ENCODE peak calls at places on chromosomes 12 and 14, in four cellular contexts. J is Karpas-422, P is fibroblast of lung, C is cardiac muscle cell. M is an unnamed sample. For H3K4me1 and H3K36me3, the result is how much of the 10 kb centered on the place peaks cover.

GRCh38 chr14:32711103-32711680 is 227.5 kb upstream of the NPAS3 start:
- DNase-seq in J (peak), P (peak), C (peak), M (peak)

GRCh38 chr14:84029720-84030119 is 1500.2 kb upstream of the FLRT2 start:
- DNase-seq in J (no peak), P (no peak), C (no peak), M (no peak)

GRCh38 chr12:27751386-27752047 is 28.5 kb upstream of the KLHL42 start:
- DNase-seq in J (no peak), P (no peak), C (no peak), M (peak)

GRCh38 chr12:58067610-58068387 is 126.4 kb downstream of the ATP23 start:
- DNase-seq in J (no peak), P (peak), C (no peak), M (no peak)

GRCh38 chr12:6146951-6147350 is 22.5 kb upstream of the VWF start:
- DNase-seq in J (no peak), P (no peak), C (no peak), M (peak)

GRCh38 chr14:81172881-81173280 is 47.9 kb downstream of the GTF2A1 start:
- DNase-seq in J (no peak), P (peak), C (no peak), M (no peak)

GRCh38 chr12:100955139-100955538 is 160.6 kb downstream of the ANO4 start:
- DNase-seq in J (no peak), P (peak), C (peak), M (no peak)

GRCh38 chr12:50221228-50222008 is 54.2 kb upstream of the CERS5 start:
- DNase-seq in J (peak), P (peak), C (peak), M (no peak)

GRCh38 chr12:2054091-2055018 is 1.6 kb downstream of the CACNA1C start:
- DNase-seq in J (no peak), P (no peak), C (peak), M (no peak)

GRCh38 chr12:114762490-114763110 is 78.6 kb upstream of the TBX3 start:
- DNase-seq in J (no peak), P (no peak), C (no peak), M (no peak)

GRCh38 chr12:116202433-116202832 is 75.1 kb downstream of the MED13L start:
- DNase-seq in J (no peak), P (peak), C (no peak), M (no peak)

GRCh38 chr12:51171884-51172514 is 936 bp downstream of the TFCP2 start:
- DNase-seq in J (peak), P (peak), C (peak), M (peak)

GRCh38 chr12:65055874-65056273 is 65.2 kb downstream of the WIF1 start:
- DNase-seq in J (no peak), P (no peak), C (no peak), M (no peak)

GRCh38 chr14:34220921-34221320 is 241.1 kb downstream of the SPTSSA start:
- DNase-seq in J (peak), P (no peak), C (no peak), M (no peak)

GRCh38 chr12:93363854-93364297 is 13.8 kb upstream of the NUDT4 start:
- DNase-seq in J (no peak), P (peak), C (no peak), M (peak)

GRCh38 chr12:132263061-132263360 is 66.4 kb downstream of the GALNT9 start:
- DNase-seq in J (no peak), P (no peak), C (no peak), M (no peak)

GRCh38 chr12:70843363-70843762 is 77.2 kb downstream of the PTPRR start:
- DNase-seq in J (no peak), P (no peak), C (no peak), M (no peak)

GRCh38 chr12:70043490-70044138 is 199.6 kb upstream of the CNOT2 start:
- DNase-seq in J (no peak), P (peak), C (no peak), M (peak)

GRCh38 chr14:93079321-93079720 is 36.4 kb downstream of the ITPK1 start:
- DNase-seq in J (no peak), P (no peak), C (no peak), M (no peak)

GRCh38 chr14:68549966-68550705 is 242.7 kb downstream of the ZFP36L1 start:
- DNase-seq in J (no peak), P (no peak), C (no peak), M (no peak)

GRCh38 chr14:50001146-50001998 is 108.5 kb downstream of the ARF6 start:
- DNase-seq in J (peak), P (peak), C (no peak), M (peak)
- H3K4me1 ChIP-seq in J (half or more), P (under half), C (under half), M (under half)

DNA sequence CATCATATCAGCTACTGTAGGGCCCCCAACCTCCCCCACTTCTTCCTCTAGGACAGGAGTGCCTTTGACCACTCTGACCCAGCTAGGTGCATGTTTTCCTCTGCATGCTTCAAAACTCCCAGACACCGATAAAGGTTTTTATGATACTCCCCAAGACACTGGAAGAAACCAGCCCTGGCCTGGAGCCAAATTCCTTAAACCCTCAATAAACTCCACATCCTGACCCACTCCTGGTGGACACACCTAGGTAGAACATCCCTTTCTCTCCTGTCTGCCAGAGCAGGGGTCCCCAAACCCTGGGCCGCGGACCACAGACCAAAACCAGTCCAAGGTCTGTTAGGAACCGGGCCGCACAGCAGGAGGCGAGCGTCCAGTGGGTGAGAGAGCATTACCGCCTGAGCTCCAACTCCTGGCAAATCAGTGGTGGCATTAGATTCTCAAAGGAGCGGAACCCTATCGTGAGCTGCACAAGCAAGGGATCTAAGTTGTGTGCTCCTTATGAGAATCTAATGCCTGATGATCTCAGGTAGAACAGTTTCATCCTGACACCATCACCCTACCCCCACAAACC is 49.6 kb downstream of the NT5DC3 start:
- DNase-seq in J (no peak), P (no peak), C (no peak), M (no peak)
- H3K4me3 ChIP-seq in J (no peak), P (no peak), C (no peak), M (no peak)

GRCh38 chr12:92142251-92142896 is 3.3 kb downstream of the BTG1 start:
- DNase-seq in J (no peak), P (no peak), C (no peak), M (no peak)
- H3K36me3 ChIP-seq in J (under half), P (under half), C (under half), M (under half)

GRCh38 chr12:94717656-94718055 is 67.3 kb upstream of the TMCC3 start:
- DNase-seq in J (no peak), P (no peak), C (no peak), M (no peak)
- H3K4me1 ChIP-seq in J (under half), P (under half), C (under half), M (under half)

GRCh38 chr12:104632724-104633181 is 176.0 kb downstream of the CHST11 start:
- DNase-seq in J (no peak), P (peak), C (no peak), M (no peak)
- H3K4me3 ChIP-seq in J (no peak), P (peak), C (no peak), M (no peak)

DNA sequence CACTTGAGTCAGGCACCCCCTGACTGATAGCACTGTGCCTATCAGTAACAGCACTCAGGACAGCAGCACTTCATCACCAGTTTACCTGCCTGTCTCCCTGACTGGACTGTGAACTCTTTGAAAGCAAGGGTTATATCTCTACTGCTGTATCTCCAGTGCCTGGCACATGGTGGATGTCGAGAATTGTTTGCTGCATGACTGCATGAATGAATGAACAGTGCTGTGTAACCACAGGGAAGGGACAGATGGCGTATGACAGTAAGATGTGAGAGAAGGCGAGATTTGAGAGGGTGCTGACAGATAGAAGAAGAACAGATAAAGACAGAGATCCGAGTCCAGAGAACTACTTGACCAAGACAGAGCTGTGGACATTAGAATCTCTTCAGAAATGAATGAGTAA is 29.7 kb downstream of the BRAP start:
- DNase-seq in J (peak), P (no peak), C (peak), M (no peak)
- H3K36me3 ChIP-seq in J (under half), P (under half), C (under half), M (under half)

GRCh38 chr12:108619369-108620160 is 14.1 kb downstream of the SELPLG start:
- DNase-seq in J (no peak), P (no peak), C (no peak), M (no peak)

GRCh38 chr12:108618079-108618952 is 15.4 kb downstream of the SELPLG start:
- DNase-seq in J (peak), P (peak), C (peak), M (peak)

GRCh38 chr12:108622425-108622824 is 11.3 kb downstream of the SELPLG start:
- DNase-seq in J (peak), P (peak), C (no peak), M (no peak)

GRCh38 chr12:108621161-108621560 is 12.5 kb downstream of the SELPLG start:
- DNase-seq in J (no peak), P (no peak), C (no peak), M (no peak)

DNA sequence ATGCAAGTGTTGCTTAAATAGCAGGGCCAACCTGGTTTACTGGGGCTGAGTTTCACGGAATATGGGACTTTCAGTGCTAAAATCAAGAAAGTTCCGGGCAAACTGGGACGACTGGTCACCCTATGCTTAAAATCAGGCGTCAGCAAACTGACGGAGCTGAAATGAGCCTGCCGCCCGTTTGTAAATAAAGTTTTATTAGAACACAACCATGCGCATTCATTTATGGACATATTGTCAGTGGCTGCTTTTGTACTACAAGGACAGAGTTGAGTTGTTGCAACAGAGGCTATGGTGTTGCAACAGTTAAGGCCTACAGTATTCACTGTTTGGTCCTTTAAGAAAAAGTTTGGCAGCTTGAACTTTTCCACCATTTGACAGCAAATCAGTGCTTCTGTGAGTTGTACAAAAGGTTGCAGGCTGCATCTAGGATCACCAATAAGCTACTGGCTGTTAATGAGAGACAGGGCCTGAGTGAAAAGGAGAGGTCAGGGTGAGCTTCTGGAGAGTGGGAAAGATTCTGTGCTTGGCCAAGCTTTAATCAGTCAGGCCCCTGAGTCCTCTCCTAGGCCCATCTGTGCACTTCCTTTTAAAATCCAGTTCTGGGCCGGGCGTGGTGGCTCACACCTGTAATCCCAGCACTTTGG is 13.3 kb downstream of the SELPLG start:
- DNase-seq in J (no peak), P (no peak), C (no peak), M (no peak)
- H3K4me1 ChIP-seq in J (under half), P (under half), C (under half), M (under half)

GRCh38 chr12:108565976-108566375 is 3.6 kb downstream of the ISCU start:
- DNase-seq in J (peak), P (peak), C (no peak), M (peak)
- H3K4me3 ChIP-seq in J (no peak), P (no peak), C (no peak), M (no peak)